ENCODE peak calls at places on chromosomes 4 and X, in four cellular contexts. N is K562, U is HCT116, W is H1. T is an unnamed sample.

GRCh38 chrX:100928660-100929613 is at the start of gene XKRX:
- DNase-seq in N (peak; percentile 13), U (peak; percentile 35), W (no peak), T (no peak)

GRCh38 chr4:80138556-80139538 is 58.5 kb upstream of the PRDM8 start:
- DNase-seq in W (no peak), U (no peak), N (no peak), T (peak; percentile 12)

GRCh38 chrX:38879631-38880220 is 78.5 kb downstream of the MID1IP1 start:
- DNase-seq in N (no peak), W (no peak), U (no peak), T (no peak)

GRCh38 chr4:118718511-118719170 is 33.4 kb downstream of the METTL14 start:
- DNase-seq in N (no peak), U (no peak), W (no peak), T (no peak)

GRCh38 chrX:35040871-35041270 is 98.3 kb downstream of the FAM47B start:
- DNase-seq in W (no peak), U (no peak), N (no peak), T (no peak)

GRCh38 chr4:4862665-4863482 is 3.4 kb downstream of the MSX1 start:
- DNase-seq in W (no peak), U (no peak), N (no peak), T (no peak)

GRCh38 chr4:168877407-168877778 is 132.7 kb downstream of the CBR4 start:
- DNase-seq in N (no peak), U (no peak), W (no peak), T (no peak)

GRCh38 chrX:119240356-119240755 is 4.3 kb downstream of the PGRMC1 start:
- DNase-seq in W (no peak), N (no peak), U (no peak), T (no peak)

GRCh38 chrX:40543661-40544328 is 37.0 kb upstream of the ATP6AP2 start:
- DNase-seq in N (peak; percentile 17), W (no peak), U (peak; percentile 33), T (peak; percentile 33)

GRCh38 chr4:88952081-88952480 is 104.9 kb downstream of the FAM13A start:
- DNase-seq in U (no peak), N (no peak), W (no peak), T (no peak)

GRCh38 chr4:8553958-8554357 is 26.2 kb upstream of the GPR78 start:
- DNase-seq in N (no peak), U (no peak), W (no peak), T (no peak)

GRCh38 chr4:39855909-39856512 is 121.7 kb downstream of the PDS5A start:
- DNase-seq in W (no peak), N (no peak), U (no peak), T (no peak)

GRCh38 chr4:90456891-90457290 is 329.7 kb downstream of the CCSER1 start:
- DNase-seq in U (no peak), N (no peak), W (no peak), T (no peak)

GRCh38 chr4:90457817-90458216 is 330.6 kb downstream of the CCSER1 start:
- DNase-seq in N (no peak), U (no peak), W (no peak), T (no peak)
- TF ChIP-seq EGR1 in N (no peak), U (no peak), W (no peak), T (no peak)

DNA sequence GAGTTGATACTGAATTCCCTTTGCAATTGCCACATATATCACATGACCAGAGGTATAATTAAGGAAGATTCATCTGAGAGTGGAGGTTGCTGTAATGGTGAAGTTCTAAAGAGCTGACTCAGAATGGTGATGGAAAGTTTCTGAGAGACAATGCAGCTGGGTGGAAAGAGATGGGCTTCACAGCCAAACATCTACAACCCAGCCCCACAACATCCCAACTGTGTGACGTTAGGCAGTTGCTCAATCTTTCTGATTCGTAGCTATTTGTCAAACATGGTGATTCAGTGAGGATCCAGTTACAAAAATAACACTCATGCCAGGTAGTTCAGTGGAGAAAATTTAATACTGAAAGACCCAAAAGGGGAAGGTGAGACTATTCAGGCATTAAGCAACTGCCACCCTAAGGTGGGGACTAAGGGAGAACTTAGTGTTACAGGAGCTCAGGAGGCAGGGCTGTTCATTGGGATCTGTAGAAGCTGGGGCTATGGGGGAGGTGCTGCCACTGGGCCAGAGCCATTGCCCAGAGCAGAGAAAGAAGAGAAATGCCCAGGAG is 6.9 kb upstream of the AFF1 start:
- DNase-seq in U (no peak), W (no peak), N (no peak), T (no peak)
- TF ChIP-seq EGR1 in U (no peak), W (no peak), N (no peak), T (no peak)

DNA sequence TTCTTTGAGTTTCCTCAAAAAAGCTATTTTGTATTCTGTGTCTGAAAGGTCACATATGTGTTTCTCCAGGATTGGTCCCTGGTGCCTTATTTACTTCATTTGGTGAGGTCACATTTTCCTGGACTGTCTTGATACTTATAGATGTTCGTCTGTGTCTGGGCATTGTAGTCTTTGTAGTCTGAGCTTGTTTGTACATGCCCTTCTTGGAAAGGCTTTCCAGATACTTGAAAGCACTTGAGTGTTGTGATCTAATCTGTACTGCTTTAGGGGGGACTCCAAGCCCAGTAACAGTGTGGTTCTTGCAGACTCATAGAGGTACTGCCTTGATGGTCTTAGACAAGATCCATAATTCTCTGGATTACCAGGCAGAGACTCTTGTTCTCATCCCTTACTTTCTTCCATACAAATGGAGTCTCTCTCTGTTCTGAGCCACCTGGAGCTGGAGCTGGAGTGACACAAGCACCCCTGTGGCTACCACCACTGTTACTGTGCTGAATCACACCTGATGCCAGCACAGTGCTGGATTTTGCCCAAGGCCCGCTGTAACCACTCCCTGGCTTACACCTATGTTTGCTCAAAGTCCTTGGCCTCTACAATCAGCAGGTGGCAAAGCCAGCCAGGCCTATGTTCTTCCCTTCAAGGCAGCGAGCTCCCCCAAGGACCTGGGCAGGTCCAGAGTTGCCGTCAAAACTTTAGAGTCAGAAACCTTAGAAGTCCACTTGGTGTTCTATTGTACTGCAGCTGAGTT is 72.3 kb upstream of the EFHC2 start:
- DNase-seq in N (no peak), W (no peak), U (no peak), T (no peak)
- TF ChIP-seq EGR1 in N (no peak), W (no peak), U (no peak), T (no peak)

GRCh38 chr4:19381068-19381467 is 870.6 kb upstream of the SLIT2 start:
- DNase-seq in U (no peak), W (no peak), N (no peak), T (no peak)

GRCh38 chr4:19380600-19380999 is 871.1 kb upstream of the SLIT2 start:
- DNase-seq in N (no peak), U (no peak), W (no peak), T (no peak)

GRCh38 chr4:19379318-19379717 is 872.4 kb upstream of the SLIT2 start:
- DNase-seq in U (no peak), N (no peak), W (no peak), T (no peak)

GRCh38 chr4:19386786-19387185 is 864.9 kb upstream of the SLIT2 start:
- DNase-seq in W (no peak), U (no peak), N (no peak), T (no peak)

GRCh38 chr4:19382993-19383392 is 868.7 kb upstream of the SLIT2 start:
- DNase-seq in W (no peak), N (no peak), U (no peak), T (no peak)
- TF ChIP-seq EGR1 in W (no peak), N (no peak), U (no peak), T (no peak)

GRCh38 chr4:37803348-37803973 is 23.0 kb upstream of the PGM2 start:
- DNase-seq in U (no peak), W (no peak), N (no peak), T (no peak)
- TF ChIP-seq EGR1 in U (no peak), W (no peak), N (no peak), T (no peak)

DNA sequence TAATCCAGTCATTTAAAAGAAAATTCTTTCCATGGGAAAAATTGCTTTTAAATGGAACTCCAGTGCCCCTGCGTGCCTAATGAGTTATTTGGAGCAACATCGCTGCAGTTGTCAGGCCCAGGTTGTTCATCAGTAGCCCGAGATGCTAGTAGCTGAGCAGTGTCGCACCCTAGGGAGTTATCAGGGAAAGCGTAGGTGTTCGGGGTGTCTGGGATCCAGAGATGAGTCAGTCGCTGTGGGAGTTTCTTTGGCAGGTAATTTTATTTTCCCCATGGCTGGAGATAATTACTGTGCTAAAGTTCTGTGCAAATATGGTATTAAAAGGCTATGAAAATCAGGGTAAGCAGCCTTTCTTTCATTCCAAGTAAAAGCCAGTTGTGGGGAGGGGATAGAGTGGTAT is 49.4 kb downstream of the ANXA3 start:
- DNase-seq in W (no peak), N (peak; percentile 46), U (no peak), T (peak; percentile 63)
- TF ChIP-seq EGR1 in W (no peak), N (peak; percentile 95), U (no peak), T (no peak)

GRCh38 chr4:107778784-107779530 is 45.8 kb upstream of the SGMS2 start:
- DNase-seq in U (no peak), W (no peak), N (no peak), T (no peak)
- TF ChIP-seq EGR1 in U (no peak), W (no peak), N (no peak), T (no peak)

DNA sequence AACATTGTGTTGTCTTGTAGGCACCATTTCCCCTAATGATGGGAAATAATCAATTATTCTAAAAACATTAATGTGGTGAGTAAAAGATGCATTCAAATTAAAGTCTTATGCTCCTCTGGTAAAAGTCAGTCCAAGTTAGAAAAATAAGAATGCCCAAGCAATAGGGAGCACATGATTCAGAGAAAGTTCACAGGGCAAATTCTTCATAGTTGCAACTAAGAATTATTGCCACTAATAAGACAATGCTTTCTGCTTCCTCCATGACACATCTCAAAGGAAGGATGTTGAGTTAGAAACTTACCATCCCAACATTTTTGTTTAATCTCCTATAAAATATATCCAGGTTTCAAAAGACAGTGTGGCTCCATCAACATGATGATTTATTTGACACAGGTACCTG is 26.4 kb downstream of the PHOX2B start:
- DNase-seq in N (no peak), W (no peak), U (no peak), T (no peak)
- TF ChIP-seq EGR1 in N (no peak), W (no peak), U (no peak), T (no peak)

T was measured in GM12878.